ENCODE peak calls at places on chromosomes 1 and 21, in ten cellular contexts. H is cardiac fibroblast; I is kidney epithelial cell; J is NCI-H2029; Z is activated CD4-positive, alpha-beta memory T cell treated with anti-CD3 and anti-CD28 coated beads for 36 hours; L is tibial artery; X is WTC11; D is posterior cingulate gyrus; V is GM23248; P is NCI-H1930. U is an unnamed sample.

GRCh38 chr1:62285984-62286481 is 33.2 kb downstream of the KANK4 start:
- DNase-seq in Z (no peak), I (no peak), D (no peak), L (no peak), V (peak; percentile 23), J (no peak), X (peak; percentile 46), P (no peak), H (no peak), U (no peak)

GRCh38 chr1:1964811-1965210 is 38.8 kb downstream of the CFAP74 start:
- DNase-seq in J (no peak), D (no peak), L (no peak), Z (no peak), P (no peak), X (no peak), H (no peak), V (no peak), I (no peak), U (no peak)

GRCh38 chr1:184300446-184300845 is 86.4 kb upstream of the C1orf21 start:
- DNase-seq in P (no peak), V (peak; percentile 73), D (no peak), J (no peak), H (peak; percentile 53), Z (no peak), L (no peak), X (no peak), I (no peak), U (peak; percentile 35)

GRCh38 chr21:15895142-15896106 is 165.6 kb downstream of the USP25 start:
- DNase-seq in D (no peak), J (no peak), Z (no peak), L (no peak), V (peak; percentile 20), X (no peak), I (peak; percentile 61), H (no peak), P (no peak), U (peak; percentile 14)

GRCh38 chr1:234726359-234726836 is 116.4 kb upstream of the IRF2BP2 start:
- DNase-seq in V (no peak), I (no peak), P (no peak), Z (no peak), D (no peak), L (no peak), J (peak; percentile 57), H (no peak), X (no peak), U (no peak)

GRCh38 chr1:14742181-14742980 is 143.9 kb downstream of the KAZN start:
- DNase-seq in D (no peak), V (peak; percentile 98), P (no peak), X (no peak), H (peak; percentile 89), I (peak; percentile 97), L (no peak), J (peak; percentile 37), Z (no peak), U (peak; percentile 88)

GRCh38 chr1:198291036-198291435 is 134.2 kb downstream of the NEK7 start:
- DNase-seq in I (no peak), D (no peak), L (no peak), V (no peak), X (peak; percentile 35), J (no peak), Z (no peak), H (no peak), P (no peak), U (no peak)

GRCh38 chr1:65177457-65177856 is 29.5 kb downstream of the AK4 start:
- DNase-seq in L (no peak), J (no peak), H (peak; percentile 46), X (no peak), Z (no peak), P (no peak), D (no peak), V (peak; percentile 61), I (peak; percentile 62), U (peak; percentile 67)

GRCh38 chr1:70737125-70737524 is 310.5 kb downstream of the PTGER3 start:
- DNase-seq in L (no peak), J (no peak), Z (no peak), X (no peak), P (no peak), I (no peak), V (no peak), H (no peak), D (no peak), U (no peak)

GRCh38 chr21:41928621-41929220 is 25.1 kb downstream of the C2CD2 start:
- DNase-seq in J (no peak), Z (no peak), V (no peak), X (no peak), L (no peak), I (no peak), H (no peak), P (no peak), D (no peak), U (no peak)

GRCh38 chr21:45439901-45440461 is 35.0 kb downstream of the COL18A1 start:
- DNase-seq in V (no peak), H (no peak), X (no peak), L (no peak), D (no peak), I (no peak), J (no peak), P (no peak), Z (no peak), U (no peak)

GRCh38 chr1:12016182-12016581 is 3.1 kb upstream of the MIIP start:
- DNase-seq in P (no peak), Z (no peak), D (no peak), H (no peak), J (no peak), X (no peak), V (no peak), L (no peak), I (no peak), U (no peak)

GRCh38 chr1:77513839-77514763 is 168.4 kb downstream of the ZZZ3 start:
- DNase-seq in V (peak; percentile 91), L (no peak), D (peak; percentile 50), Z (no peak), I (no peak), H (peak; percentile 94), P (no peak), X (peak; percentile 32), J (no peak), U (peak; percentile 96)

GRCh38 chr1:156961709-156962108 is 41.3 kb downstream of the LRRC71 start:
- DNase-seq in I (no peak), L (no peak), P (no peak), Z (peak; percentile 51), D (no peak), X (no peak), J (no peak), H (peak; percentile 4), V (peak; percentile 19), U (no peak)

GRCh38 chr1:47623174-47623940 is 185.5 kb downstream of the FOXD2 start:
- DNase-seq in D (no peak), V (no peak), X (no peak), P (no peak), I (no peak), Z (no peak), H (no peak), L (no peak), J (no peak), U (no peak)

GRCh38 chr1:17239420-17239819 is 9.5 kb upstream of the PADI3 start:
- DNase-seq in P (peak; percentile 54), V (peak; percentile 83), J (peak; percentile 13), L (no peak), X (peak; percentile 82), Z (peak; percentile 26), D (peak; percentile 25), I (peak; percentile 57), H (peak; percentile 97), U (peak; percentile 94)

GRCh38 chr1:153533689-153534201 is 2.0 kb downstream of the S100A6 start:
- DNase-seq in J (no peak), Z (peak; percentile 42), I (peak; percentile 81), L (peak; percentile 84), X (no peak), H (peak; percentile 93), V (peak; percentile 93), D (no peak), P (no peak), U (peak; percentile 98)

GRCh38 chr1:228364706-228365213 is 41.9 kb downstream of the TRIM11 start:
- DNase-seq in J (no peak), X (peak; percentile 8), Z (no peak), D (no peak), I (no peak), V (no peak), L (peak; percentile 15), H (no peak), P (no peak), U (no peak)

GRCh38 chr1:183847646-183848045 is 42.7 kb downstream of the RGL1 start:
- DNase-seq in J (no peak), V (no peak), Z (no peak), I (no peak), X (no peak), D (no peak), P (no peak), H (no peak), L (no peak), U (no peak)

GRCh38 chr1:169102567-169102966 is 3.9 kb upstream of the ATP1B1 start:
- DNase-seq in H (peak; percentile 69), X (no peak), I (no peak), V (peak; percentile 81), Z (no peak), L (no peak), D (peak; percentile 47), P (no peak), J (peak; percentile 50), U (peak; percentile 63)

GRCh38 chr1:47837046-47837830 is 159.9 kb downstream of the TRABD2B start:
- DNase-seq in P (no peak), X (no peak), Z (no peak), J (no peak), D (no peak), V (no peak), H (no peak), I (no peak), L (peak; percentile 29), U (no peak)

GRCh38 chr21:20030390-20030789 is 967.8 kb upstream of the NCAM2 start:
- DNase-seq in V (no peak), Z (no peak), X (no peak), D (no peak), P (no peak), I (no peak), L (no peak), J (no peak), H (no peak), U (no peak)

GRCh38 chr1:68346192-68346808 is 103.5 kb downstream of the RPE65 start:
- DNase-seq in Z (no peak), H (peak; percentile 67), P (no peak), I (no peak), X (no peak), D (no peak), L (no peak), V (peak; percentile 49), J (peak; percentile 11), U (peak; percentile 39)

GRCh38 chr1:97563926-97564325 is 356.9 kb downstream of the DPYD start:
- DNase-seq in V (no peak), D (no peak), H (no peak), Z (no peak), X (no peak), J (no peak), L (no peak), I (no peak), P (no peak), U (no peak)

U was measured in LHCN-M2.